ENCODE peak calls at places on chromosome 18, in six cellular contexts. One of them, this sample, is unnamed.

GRCh38 chr18:61893971-61894750 is 1.4 kb upstream of the RNF152 start:
- DNase-seq in breast epithelium: peak; percentile 77
- DNase-seq in uterus: peak; percentile 87
- DNase-seq in tibial artery: peak; percentile 79
- DNase-seq in A549: peak; percentile 36
- DNase-seq in bronchial epithelial cell: peak; percentile 59
- DNase-seq in this sample: peak; percentile 67

GRCh38 chr18:66819235-66819634 is 215.3 kb upstream of the CDH19 start:
- DNase-seq in uterus: no peak
- DNase-seq in bronchial epithelial cell: no peak
- DNase-seq in A549: no peak
- DNase-seq in tibial artery: no peak
- DNase-seq in breast epithelium: no peak
- DNase-seq in this sample: no peak

GRCh38 chr18:67665266-67665665 is 148.7 kb upstream of the DSEL start:
- DNase-seq in uterus: no peak
- DNase-seq in breast epithelium: no peak
- DNase-seq in A549: no peak
- DNase-seq in bronchial epithelial cell: peak; percentile 29
- DNase-seq in tibial artery: no peak
- DNase-seq in this sample: peak; percentile 30

GRCh38 chr18:29753379-29753778 is 1289.2 kb downstream of the DSC3 start:
- DNase-seq in uterus: no peak
- DNase-seq in A549: no peak
- DNase-seq in breast epithelium: no peak
- DNase-seq in tibial artery: no peak
- DNase-seq in bronchial epithelial cell: peak; percentile 15
- DNase-seq in this sample: peak; percentile 3

GRCh38 chr18:708096-708495 is 4.3 kb downstream of the ENOSF1 start:
- DNase-seq in uterus: no peak
- DNase-seq in A549: no peak
- DNase-seq in breast epithelium: no peak
- DNase-seq in bronchial epithelial cell: no peak
- DNase-seq in tibial artery: no peak
- DNase-seq in this sample: no peak

GRCh38 chr18:79068946-79069791 is at the start of gene ATP9B:
- DNase-seq in uterus: peak; percentile 97
- DNase-seq in A549: peak; percentile 63
- DNase-seq in tibial artery: peak; percentile 95
- DNase-seq in breast epithelium: peak; percentile 96
- DNase-seq in bronchial epithelial cell: peak; percentile 85
- DNase-seq in this sample: peak; percentile 99

GRCh38 chr18:12325726-12326245 is 17.7 kb downstream of the TUBB6 start:
- DNase-seq in breast epithelium: no peak
- DNase-seq in bronchial epithelial cell: no peak
- DNase-seq in uterus: no peak
- DNase-seq in tibial artery: no peak
- DNase-seq in A549: no peak
- DNase-seq in this sample: no peak

GRCh38 chr18:75125359-75126331 is 83.3 kb downstream of the PTGR3 start:
- DNase-seq in bronchial epithelial cell: no peak
- DNase-seq in uterus: no peak
- DNase-seq in tibial artery: no peak
- DNase-seq in A549: no peak
- DNase-seq in breast epithelium: peak; percentile 16
- DNase-seq in this sample: no peak

GRCh38 chr18:52701219-52701935 is 361.4 kb downstream of the DCC start:
- DNase-seq in breast epithelium: no peak
- DNase-seq in bronchial epithelial cell: no peak
- DNase-seq in uterus: no peak
- DNase-seq in tibial artery: no peak
- DNase-seq in A549: no peak
- DNase-seq in this sample: no peak

GRCh38 chr18:35042389-35043066 is 1.3 kb downstream of the MAPRE2 start:
- DNase-seq in uterus: no peak
- DNase-seq in tibial artery: no peak
- DNase-seq in breast epithelium: no peak
- DNase-seq in bronchial epithelial cell: peak; percentile 10
- DNase-seq in A549: no peak
- DNase-seq in this sample: no peak

GRCh38 chr18:73947180-73947989 is 200.2 kb downstream of the FBXO15 start:
- DNase-seq in bronchial epithelial cell: no peak
- DNase-seq in breast epithelium: no peak
- DNase-seq in uterus: no peak
- DNase-seq in A549: no peak
- DNase-seq in tibial artery: no peak
- DNase-seq in this sample: no peak

GRCh38 chr18:47251289-47252120 is at the start of gene SKOR2:
- DNase-seq in A549: no peak
- DNase-seq in bronchial epithelial cell: no peak
- DNase-seq in breast epithelium: no peak
- DNase-seq in tibial artery: no peak
- DNase-seq in uterus: no peak
- DNase-seq in this sample: no peak

GRCh38 chr18:44803019-44803650 is 122.4 kb downstream of the SETBP1 start:
- DNase-seq in tibial artery: peak; percentile 80
- DNase-seq in bronchial epithelial cell: no peak
- DNase-seq in uterus: peak; percentile 87
- DNase-seq in breast epithelium: no peak
- DNase-seq in A549: no peak
- DNase-seq in this sample: peak; percentile 59

GRCh38 chr18:52716926-52717325 is 376.9 kb downstream of the DCC start:
- DNase-seq in bronchial epithelial cell: peak; percentile 14
- DNase-seq in breast epithelium: no peak
- DNase-seq in uterus: no peak
- DNase-seq in A549: peak; percentile 5
- DNase-seq in tibial artery: no peak
- DNase-seq in this sample: peak; percentile 3

GRCh38 chr18:76980663-76981387 is 151.8 kb downstream of the MBP start:
- DNase-seq in tibial artery: no peak
- DNase-seq in breast epithelium: no peak
- DNase-seq in A549: no peak
- DNase-seq in uterus: no peak
- DNase-seq in bronchial epithelial cell: no peak
- DNase-seq in this sample: no peak

GRCh38 chr18:70271742-70272141 is 17.1 kb upstream of the SOCS6 start:
- DNase-seq in uterus: no peak
- DNase-seq in bronchial epithelial cell: no peak
- DNase-seq in A549: no peak
- DNase-seq in breast epithelium: no peak
- DNase-seq in tibial artery: no peak
- DNase-seq in this sample: no peak

GRCh38 chr18:59127047-59127446 is 12.6 kb upstream of the SEC11C start:
- DNase-seq in bronchial epithelial cell: no peak
- DNase-seq in uterus: no peak
- DNase-seq in A549: no peak
- DNase-seq in breast epithelium: no peak
- DNase-seq in tibial artery: no peak
- DNase-seq in this sample: no peak

GRCh38 chr18:13809521-13810252 is 14.3 kb upstream of the MC5R start:
- DNase-seq in bronchial epithelial cell: peak; percentile 45
- DNase-seq in tibial artery: no peak
- DNase-seq in breast epithelium: no peak
- DNase-seq in A549: no peak
- DNase-seq in uterus: no peak
- DNase-seq in this sample: no peak

GRCh38 chr18:45517181-45517741 is 98.0 kb upstream of the SLC14A2 start:
- DNase-seq in tibial artery: peak; percentile 78
- DNase-seq in uterus: peak; percentile 43
- DNase-seq in A549: no peak
- DNase-seq in breast epithelium: no peak
- DNase-seq in bronchial epithelial cell: no peak
- DNase-seq in this sample: no peak

GRCh38 chr18:33745396-33745795 is 167.4 kb downstream of the ASXL3 start:
- DNase-seq in uterus: no peak
- DNase-seq in breast epithelium: no peak
- DNase-seq in A549: no peak
- DNase-seq in tibial artery: no peak
- DNase-seq in bronchial epithelial cell: no peak
- DNase-seq in this sample: no peak

GRCh38 chr18:50989711-50990110 is 21.9 kb downstream of the ELAC1 start:
- DNase-seq in bronchial epithelial cell: no peak
- DNase-seq in tibial artery: no peak
- DNase-seq in uterus: no peak
- DNase-seq in breast epithelium: no peak
- DNase-seq in A549: no peak
- DNase-seq in this sample: no peak

GRCh38 chr18:75238786-75239185 is 28.2 kb downstream of the TSHZ1 start:
- DNase-seq in A549: no peak
- DNase-seq in tibial artery: no peak
- DNase-seq in breast epithelium: no peak
- DNase-seq in uterus: no peak
- DNase-seq in bronchial epithelial cell: no peak
- DNase-seq in this sample: no peak

DNA sequence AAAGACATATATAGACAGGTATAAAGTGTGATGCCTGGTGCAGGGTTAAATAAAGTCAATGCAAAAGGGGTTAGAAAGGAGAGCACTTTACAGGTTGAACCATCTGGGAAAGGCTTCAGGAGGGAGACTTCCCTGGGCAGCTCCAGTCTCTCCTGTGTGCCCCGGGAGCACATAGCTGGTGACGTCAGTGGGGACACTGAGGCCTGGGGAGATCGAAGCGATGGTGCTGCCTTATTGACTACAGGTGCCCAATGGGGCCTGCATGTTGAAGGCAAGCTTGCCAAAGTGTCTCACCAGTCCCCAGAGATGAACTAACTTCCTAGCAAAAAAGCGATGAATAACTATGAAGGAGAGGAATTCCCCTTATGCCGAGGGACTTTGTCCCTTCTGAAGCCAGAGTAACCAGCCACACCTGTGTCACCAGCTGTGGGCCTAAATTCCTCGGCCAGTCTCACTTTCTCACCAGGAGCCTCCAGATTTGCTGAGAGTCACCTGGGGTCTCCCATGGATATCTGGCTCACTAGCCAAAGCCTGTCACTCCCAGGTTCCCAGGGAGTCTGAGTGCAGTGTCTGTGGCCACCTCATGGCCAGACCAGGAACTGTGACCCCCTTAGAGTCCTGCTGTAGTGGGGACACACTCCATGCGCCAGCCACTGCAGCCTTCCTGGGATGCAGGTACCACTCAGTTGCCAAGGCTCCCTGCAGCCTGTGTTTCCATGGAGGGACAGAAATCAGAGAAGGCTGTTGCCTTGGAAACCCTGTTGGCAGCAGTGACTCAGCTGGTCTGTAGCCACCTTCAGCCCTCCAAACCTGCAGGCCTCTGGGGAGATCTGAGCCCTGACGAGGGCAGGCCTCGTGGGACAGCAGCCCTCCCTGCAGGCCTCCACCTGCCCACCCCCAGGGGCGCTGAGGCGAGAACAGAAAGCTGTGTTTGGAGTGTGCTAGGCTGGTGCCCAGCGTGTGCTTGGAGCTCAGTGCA is 128.7 kb downstream of the CTIF start:
- DNase-seq in tibial artery: no peak
- DNase-seq in A549: no peak
- DNase-seq in uterus: no peak
- DNase-seq in bronchial epithelial cell: no peak
- DNase-seq in breast epithelium: no peak
- DNase-seq in this sample: no peak
- TF ChIP-seq CTCF in tibial artery: peak; percentile 17
- TF ChIP-seq CTCF in A549: peak; percentile 10
- TF ChIP-seq CTCF in uterus: no peak
- TF ChIP-seq CTCF in bronchial epithelial cell: peak; percentile 3
- TF ChIP-seq CTCF in breast epithelium: no peak
- TF ChIP-seq CTCF in this sample: peak; percentile 33

DNA sequence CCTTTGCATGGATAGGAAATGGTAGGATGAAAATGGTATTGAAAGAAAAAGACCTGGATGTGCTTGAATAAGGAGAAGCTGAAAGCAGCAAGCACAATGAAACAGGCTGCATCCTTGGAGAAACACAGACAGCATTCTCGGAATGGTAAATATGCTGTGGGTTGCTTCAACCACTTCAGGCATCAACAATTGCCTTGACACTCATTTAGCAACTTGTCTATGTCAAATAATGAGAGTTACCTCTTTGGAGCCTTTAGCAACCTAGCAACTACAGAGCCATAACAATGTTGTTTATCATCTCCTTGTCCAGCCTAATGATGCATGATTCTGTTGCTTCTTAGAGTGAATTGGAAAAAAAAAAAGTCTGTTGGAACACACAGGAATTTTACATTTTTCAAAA is 410.5 kb downstream of the PIK3C3 start:
- DNase-seq in bronchial epithelial cell: no peak
- DNase-seq in A549: no peak
- DNase-seq in breast epithelium: no peak
- DNase-seq in tibial artery: no peak
- DNase-seq in uterus: no peak
- DNase-seq in this sample: no peak
- H3K4me3 ChIP-seq in bronchial epithelial cell: no peak overlapping the region
- H3K4me3 ChIP-seq in A549: no peak overlapping the region
- H3K4me3 ChIP-seq in breast epithelium: no peak overlapping the region
- H3K4me3 ChIP-seq in tibial artery: no peak overlapping the region
- H3K4me3 ChIP-seq in uterus: no peak overlapping the region
- H3K4me3 ChIP-seq in this sample: no peak overlapping the region

DNA sequence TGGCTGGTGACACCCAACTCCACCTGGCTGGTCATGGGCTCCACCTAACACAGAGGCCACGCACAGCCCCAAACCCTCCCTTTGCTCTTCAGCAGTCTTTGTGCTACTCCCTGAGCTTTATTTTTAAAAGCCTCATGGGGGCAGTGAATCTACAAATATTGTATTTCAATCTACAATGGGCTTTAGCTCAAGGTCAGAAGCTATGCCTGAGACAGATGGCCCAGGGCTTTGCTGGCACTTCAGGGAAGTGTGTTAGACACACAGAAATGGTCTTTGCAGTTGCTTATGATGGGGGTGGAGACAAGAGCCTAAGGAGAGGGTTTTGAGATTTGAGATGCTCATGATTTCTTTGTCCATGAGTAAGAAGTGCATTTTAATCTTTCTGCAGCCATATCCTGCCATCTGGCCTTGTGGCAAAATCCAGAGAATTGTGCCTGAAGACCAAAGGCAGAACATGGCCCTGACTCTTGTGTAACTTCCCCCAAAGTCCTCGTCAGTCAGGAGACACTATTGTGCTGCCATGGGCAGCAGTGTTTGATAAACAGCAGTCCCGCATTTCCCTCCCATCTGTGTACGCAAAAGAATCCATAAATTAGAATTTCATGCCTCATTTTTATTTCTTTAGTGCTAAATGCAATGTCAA is 92.6 kb downstream of the VAPA start:
- DNase-seq in breast epithelium: no peak
- DNase-seq in uterus: peak; percentile 56
- DNase-seq in tibial artery: no peak
- DNase-seq in A549: no peak
- DNase-seq in bronchial epithelial cell: peak; percentile 39
- DNase-seq in this sample: peak; percentile 59
- TF ChIP-seq CTCF in breast epithelium: no peak
- TF ChIP-seq CTCF in uterus: peak; percentile 26
- TF ChIP-seq CTCF in tibial artery: peak; percentile 23
- TF ChIP-seq CTCF in A549: no peak
- TF ChIP-seq CTCF in bronchial epithelial cell: peak; percentile 23
- TF ChIP-seq CTCF in this sample: peak; percentile 34

DNA sequence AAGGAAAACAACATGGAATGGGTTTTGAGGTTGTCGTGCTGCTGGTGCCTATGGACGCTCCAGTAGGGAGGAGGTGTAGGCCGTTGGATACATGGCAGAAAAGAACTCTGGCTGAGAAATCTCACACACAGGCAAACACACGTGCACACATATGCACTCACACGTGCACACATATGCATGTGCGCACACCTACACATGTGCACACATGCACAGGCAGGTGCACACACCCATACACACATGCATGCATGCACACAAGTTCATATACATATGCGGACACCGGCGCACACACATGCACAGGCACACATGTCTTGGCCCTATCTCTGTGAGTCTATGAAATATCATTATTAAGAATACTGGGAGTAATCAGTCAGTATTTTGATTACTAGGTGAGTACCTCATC is 150.4 kb downstream of the LRRC30 start:
- DNase-seq in A549: no peak
- DNase-seq in uterus: no peak
- DNase-seq in breast epithelium: no peak
- DNase-seq in tibial artery: no peak
- DNase-seq in bronchial epithelial cell: no peak
- DNase-seq in this sample: no peak
- H3K4me3 ChIP-seq in A549: no peak overlapping the region
- H3K4me3 ChIP-seq in uterus: no peak overlapping the region
- H3K4me3 ChIP-seq in breast epithelium: no peak overlapping the region
- H3K4me3 ChIP-seq in tibial artery: no peak overlapping the region
- H3K4me3 ChIP-seq in bronchial epithelial cell: no peak overlapping the region
- H3K4me3 ChIP-seq in this sample: no peak overlapping the region

This sample was measured in fibroblast of pulmonary artery.